ENCODE peak calls at places on chromosome 1, in four cellular contexts. J, S, V and H are unnamed samples.

GRCh38 chr1:77888429-77889239 is at the start of gene NEXN:
- DNase-seq in J (peak; percentile 90), S (peak; percentile 54), V (peak; percentile 74), H (peak; percentile 30)

GRCh38 chr1:5998051-5998905 is 6.1 kb upstream of the NPHP4 start:
- DNase-seq in J (peak; percentile 29), S (no peak), V (no peak), H (no peak)

GRCh38 chr1:177847843-177848242 is 122.0 kb downstream of the SEC16B start:
- DNase-seq in J (no peak), S (no peak), V (peak; percentile 82), H (no peak)

GRCh38 chr1:50969611-50970507 is at the start of gene CDKN2C:
- DNase-seq in J (peak; percentile 81), S (peak; percentile 83), V (peak; percentile 68), H (peak; percentile 77)

GRCh38 chr1:60620107-60620506 is 462.3 kb upstream of the NFIA start:
- DNase-seq in J (no peak), S (no peak), V (no peak), H (no peak)

GRCh38 chr1:152954436-152954835 is 7.4 kb downstream of the SPRR5 start:
- DNase-seq in J (no peak), S (no peak), V (no peak), H (no peak)

GRCh38 chr1:151513626-151514101 is 2.5 kb downstream of the CGN start:
- DNase-seq in J (no peak), S (no peak), V (no peak), H (no peak)

GRCh38 chr1:224683981-224684380 is 67.9 kb downstream of the CNIH3 start:
- DNase-seq in J (no peak), S (no peak), V (no peak), H (no peak)

GRCh38 chr1:54973205-54973921 is 7.1 kb upstream of the TMEM61 start:
- DNase-seq in J (no peak), S (no peak), V (no peak), H (no peak)

GRCh38 chr1:111202366-111202706 is 1.9 kb upstream of the DENND2D start:
- DNase-seq in J (no peak), S (no peak), V (no peak), H (no peak)

GRCh38 chr1:111200802-111201161 is 336 bp upstream of the DENND2D start:
- DNase-seq in J (no peak), S (no peak), V (no peak), H (no peak)

GRCh38 chr1:111199881-111200801 is at the start of gene DENND2D:
- DNase-seq in J (no peak), S (peak; percentile 51), V (no peak), H (peak; percentile 92)

GRCh38 chr1:111202707-111203623 is 2.5 kb upstream of the DENND2D start:
- DNase-seq in J (no peak), S (peak; percentile 60), V (no peak), H (peak; percentile 68)

GRCh38 chr1:111201275-111202090 is 1.0 kb upstream of the DENND2D start:
- DNase-seq in J (no peak), S (peak; percentile 41), V (no peak), H (peak; percentile 67)
- H3K4me3 ChIP-seq in J (no peak overlapping the region), S (no peak overlapping the region), V (no peak overlapping the region), H (peak overlapping the region; percentile 74)

DNA sequence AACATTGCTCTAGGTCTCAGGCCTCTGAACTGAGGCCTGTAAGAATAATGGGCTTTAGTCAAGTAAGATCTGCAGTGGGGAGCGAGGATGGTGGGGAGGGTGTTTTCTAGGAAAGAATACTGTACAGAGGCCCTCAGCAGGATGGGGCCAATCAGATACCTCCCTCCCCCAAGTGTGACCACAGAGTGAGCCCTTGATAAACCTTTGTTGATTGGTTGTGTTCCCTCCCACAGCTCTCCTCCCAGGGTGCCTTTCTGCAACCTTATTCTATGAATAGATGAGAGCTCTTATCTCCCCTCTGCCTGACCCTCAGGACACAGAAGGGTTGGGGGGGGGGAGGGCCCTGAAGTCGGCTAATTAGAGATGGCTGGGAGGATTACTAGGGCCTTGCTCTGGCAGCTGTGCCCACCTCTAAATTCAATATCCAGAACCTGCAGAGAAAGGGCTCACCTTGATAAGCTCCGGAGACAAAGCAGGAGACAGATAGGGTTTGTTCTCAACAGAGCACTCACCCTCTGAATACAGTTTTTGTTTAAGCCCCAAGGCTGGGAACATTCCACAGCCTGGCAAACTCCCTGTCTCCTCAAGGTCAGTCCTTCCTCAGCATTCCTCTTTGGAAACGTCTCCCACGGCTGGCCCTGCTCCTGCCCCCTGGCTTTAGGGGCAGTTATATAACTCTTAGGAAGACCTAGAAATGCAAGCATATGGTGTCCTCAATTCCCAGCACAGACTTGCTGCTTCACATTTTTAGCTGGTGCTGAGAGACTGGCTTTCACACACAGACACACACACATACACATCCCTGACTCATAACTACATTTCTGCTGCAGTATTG is 42.9 kb downstream of the ATP1A1 start:
- DNase-seq in J (no peak), S (no peak), V (no peak), H (no peak)
- TF ChIP-seq CTCF in J (no peak), S (no peak), V (no peak), H (no peak)

DNA sequence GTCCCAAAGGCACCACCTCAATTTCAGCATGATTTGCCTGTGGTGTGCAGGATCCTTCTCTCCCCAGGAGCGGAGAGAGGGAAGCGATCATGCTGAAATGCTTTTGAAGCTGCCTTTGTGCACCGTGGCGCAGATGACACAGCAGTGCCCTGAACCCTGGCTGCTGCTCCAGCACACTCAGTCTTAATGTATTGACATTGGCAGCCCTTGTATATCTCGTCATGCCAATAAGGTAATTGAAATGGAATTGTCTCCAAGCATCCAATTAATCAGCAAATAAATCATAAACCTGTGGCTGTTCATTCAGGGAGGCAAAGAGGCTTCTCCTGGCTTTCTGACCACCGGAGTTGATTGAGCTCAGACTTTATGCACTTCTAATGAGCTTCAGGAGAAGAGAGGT is 139.8 kb downstream of the KAZN start:
- DNase-seq in J (no peak), S (no peak), V (no peak), H (no peak)
- H3K4me3 ChIP-seq in J (no peak overlapping the region), S (no peak overlapping the region), V (no peak overlapping the region), H (no peak overlapping the region)

DNA sequence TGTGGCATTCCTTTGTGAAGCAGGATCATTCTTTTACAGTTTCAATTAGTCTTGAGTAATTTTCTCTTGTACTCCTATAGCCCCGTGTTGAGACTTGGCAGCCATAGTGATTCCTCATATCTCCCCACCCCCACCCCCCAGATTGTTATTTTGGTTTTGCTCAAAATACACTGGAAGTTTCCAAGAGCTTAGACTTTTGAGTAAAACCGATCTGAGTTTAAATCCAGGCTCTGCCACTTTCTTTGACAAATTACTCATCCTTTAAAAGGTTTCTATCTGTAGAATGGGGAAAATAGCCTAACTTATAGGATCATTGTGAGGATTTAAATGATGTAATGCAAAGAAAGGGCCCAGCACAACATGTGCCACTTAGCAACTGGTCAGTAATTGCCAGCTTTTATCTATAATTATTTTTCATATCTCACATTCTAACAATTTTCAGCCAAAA is 53.1 kb upstream of the RC3H1 start:
- DNase-seq in J (no peak), S (no peak), V (no peak), H (no peak)
- TF ChIP-seq CTCF in J (no peak), S (no peak), V (no peak), H (no peak)

GRCh38 chr1:20730690-20731056 is 1.8 kb downstream of the SH2D5 start:
- DNase-seq in J (no peak), S (no peak), V (no peak), H (no peak)

GRCh38 chr1:20731057-20731991 is 1.2 kb downstream of the SH2D5 start:
- DNase-seq in J (no peak), S (no peak), V (no peak), H (no peak)

GRCh38 chr1:20729155-20729931 is 3.2 kb downstream of the SH2D5 start:
- DNase-seq in J (no peak), S (no peak), V (no peak), H (no peak)

GRCh38 chr1:20728371-20729154 is 3.9 kb downstream of the SH2D5 start:
- DNase-seq in J (no peak), S (no peak), V (no peak), H (no peak)

DNA sequence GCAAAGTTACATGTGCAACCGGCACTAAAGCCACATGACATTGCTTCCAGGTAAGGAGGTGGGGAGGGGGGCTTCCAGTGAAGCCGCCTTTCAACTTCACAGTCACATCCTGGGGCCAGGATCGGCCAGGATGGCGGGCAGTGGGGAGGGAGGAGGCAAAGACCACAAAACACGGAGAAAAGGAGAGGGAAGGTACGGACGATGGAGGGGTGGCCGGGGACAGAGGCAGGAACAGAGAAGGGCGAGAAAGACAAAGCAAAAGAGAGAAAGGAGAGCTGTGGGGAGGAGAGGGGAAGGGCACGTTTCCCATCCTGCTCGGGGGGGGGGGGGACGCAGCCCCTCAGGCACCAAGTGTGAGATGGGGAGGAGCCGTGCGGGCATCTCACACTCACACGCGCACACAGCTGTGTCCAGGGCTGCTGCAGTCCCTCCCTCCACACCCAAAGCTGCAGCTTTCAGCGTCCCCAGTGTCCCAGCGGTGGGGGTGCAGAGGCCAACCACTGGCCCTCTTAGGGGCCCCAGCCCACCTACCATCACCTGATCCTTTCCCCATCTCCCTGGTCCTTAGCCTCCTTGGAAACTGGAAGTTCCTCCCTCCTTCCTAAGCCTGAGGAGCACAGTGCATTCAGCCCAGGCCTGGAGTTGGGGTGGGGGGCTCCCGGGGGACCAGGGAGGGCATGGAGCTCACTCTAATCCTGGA is 2.4 kb downstream of the SH2D5 start:
- DNase-seq in J (no peak), S (no peak), V (no peak), H (no peak)
- H3K4me3 ChIP-seq in J (no peak overlapping the region), S (no peak overlapping the region), V (no peak overlapping the region), H (no peak overlapping the region)

DNA sequence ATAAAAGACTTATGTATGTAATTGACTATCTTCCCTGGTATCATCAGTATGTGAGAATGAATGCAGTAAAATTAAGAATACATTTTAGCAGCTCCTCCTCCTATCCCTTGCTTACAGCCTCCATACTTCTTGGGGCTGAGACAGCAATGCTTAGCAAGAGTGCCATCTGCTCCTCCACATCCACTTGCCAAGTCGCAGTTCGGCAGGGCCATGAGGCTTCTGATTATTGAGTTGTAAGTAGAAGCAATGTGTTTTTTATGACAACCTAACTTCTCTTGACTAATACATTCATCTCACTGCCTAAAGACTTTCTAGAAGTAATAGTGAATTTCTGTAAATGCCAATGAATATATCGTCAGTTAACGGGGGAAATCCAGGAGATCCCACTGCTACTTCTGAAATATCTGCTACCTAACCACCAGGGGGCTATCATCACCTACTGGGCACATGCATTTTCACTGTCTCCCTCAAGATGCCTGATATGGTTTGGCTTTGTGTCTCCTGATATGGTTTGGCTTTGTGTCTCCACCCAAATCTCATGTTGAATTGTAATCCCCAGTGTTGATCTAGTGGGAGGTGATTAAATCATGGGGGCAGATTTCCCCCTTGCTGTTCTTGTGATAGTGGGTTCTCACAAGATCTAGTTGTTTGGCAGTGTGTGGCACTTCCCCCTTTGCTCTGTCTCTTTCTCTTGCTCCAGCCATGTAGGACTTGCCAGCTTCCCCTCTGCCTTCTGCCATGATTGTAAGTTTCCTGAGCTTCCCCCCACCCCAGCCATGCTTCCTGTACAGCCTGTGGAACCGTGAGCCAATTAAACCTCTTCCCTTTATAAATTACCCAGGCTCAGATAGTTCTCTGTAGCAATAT is 59.6 kb downstream of the EXTL2 start:
- DNase-seq in J (no peak), S (peak; percentile 38), V (no peak), H (peak; percentile 47)
- TF ChIP-seq CTCF in J (peak; percentile 10), S (peak; percentile 41), V (peak; percentile 38), H (peak; percentile 60)

GRCh38 chr1:20032425-20032824 is 37.6 kb upstream of the PLA2G5 start:
- DNase-seq in J (no peak), S (no peak), V (no peak), H (no peak)
- H3K4me3 ChIP-seq in J (peak overlapping the region; percentile 62), S (no peak overlapping the region), V (no peak overlapping the region), H (no peak overlapping the region)